ENCODE peak calls at places on chromosome 7, in nine cellular contexts. Y, X, Z, E, K, Q, R, I and F are unnamed samples.
A peak's percentile ranks its signal among the peaks of the same experiment; 100 is the strongest.

GRCh38 chr7:50502001-50502684 is 52.0 kb upstream of the FIGNL1 start:
- DNase-seq in I (no peak), Y (peak; percentile 6), E (peak; percentile 61), R (peak; percentile 52), X (peak; percentile 96), K (peak; percentile 88), Q (peak; percentile 84), Z (no peak), F (peak; percentile 16)

GRCh38 chr7:155205368-155206285 is 92.1 kb upstream of the INSIG1 start:
- DNase-seq in I (peak; percentile 73), Z (peak; percentile 89), E (peak; percentile 41), Q (peak; percentile 89), X (peak; percentile 75), K (peak; percentile 89), Y (peak; percentile 95), R (peak; percentile 87), F (peak; percentile 85)

GRCh38 chr7:51587600-51587999 is 271.0 kb upstream of the COBL start:
- DNase-seq in X (no peak), Y (no peak), I (no peak), Q (no peak), K (no peak), E (no peak), R (no peak), Z (no peak), F (no peak)

GRCh38 chr7:74023786-74024185 is 4.2 kb upstream of the ELN start:
- DNase-seq in X (no peak), Y (no peak), R (no peak), K (no peak), E (no peak), Q (no peak), I (no peak), Z (no peak), F (no peak)

GRCh38 chr7:135719688-135720087 is 8.3 kb downstream of the SLC13A4 start:
- DNase-seq in K (no peak), Q (no peak), E (no peak), X (no peak), R (no peak), Z (no peak), Y (no peak), I (no peak), F (no peak)

GRCh38 chr7:17144313-17144712 is 154.1 kb upstream of the AHR start:
- DNase-seq in E (no peak), Y (peak; percentile 24), Q (no peak), X (peak; percentile 22), I (no peak), K (no peak), R (no peak), Z (no peak), F (no peak)

GRCh38 chr7:641966-642365 is 84.5 kb upstream of the DNAAF5 start:
- DNase-seq in E (no peak), X (no peak), Q (no peak), Z (no peak), K (no peak), Y (no peak), I (no peak), R (no peak), F (no peak)

GRCh38 chr7:158028290-158028941 is 559.2 kb downstream of the PTPRN2 start:
- DNase-seq in X (no peak), R (no peak), Y (no peak), K (no peak), I (peak; percentile 29), E (no peak), Z (no peak), Q (no peak), F (no peak)

GRCh38 chr7:156666368-156667109 is 26.0 kb downstream of the RNF32 start:
- DNase-seq in Z (no peak), I (no peak), E (no peak), X (no peak), Q (no peak), Y (no peak), K (no peak), R (no peak), F (no peak)

GRCh38 chr7:26143298-26144044 is 8.5 kb upstream of the NFE2L3 start:
- DNase-seq in X (peak; percentile 79), R (no peak), I (no peak), K (no peak), Z (no peak), Q (no peak), Y (peak; percentile 48), E (no peak), F (no peak)

GRCh38 chr7:27107901-27108381 is 5.5 kb upstream of the HOXA2 start:
- DNase-seq in I (no peak), K (no peak), X (no peak), R (no peak), Z (no peak), E (no peak), Y (no peak), Q (no peak), F (no peak)

GRCh38 chr7:127150543-127150942 is 102.2 kb downstream of the GRM8 start:
- DNase-seq in Y (no peak), I (no peak), X (no peak), R (no peak), E (no peak), Q (no peak), Z (no peak), K (no peak), F (no peak)

GRCh38 chr7:23893172-23893941 is 183.3 kb downstream of the STK31 start:
- DNase-seq in Q (no peak), X (peak; percentile 64), K (no peak), E (no peak), R (no peak), Y (peak; percentile 17), I (no peak), Z (no peak), F (no peak)

GRCh38 chr7:44376429-44377133 is 51.2 kb upstream of the CAMK2B start:
- DNase-seq in Q (no peak), X (no peak), R (no peak), I (peak; percentile 17), Z (no peak), K (no peak), E (no peak), Y (no peak), F (peak; percentile 23)

GRCh38 chr7:118855290-118855689 is 630.8 kb downstream of the ANKRD7 start:
- DNase-seq in Z (no peak), E (no peak), X (no peak), Y (no peak), K (no peak), I (no peak), Q (no peak), R (no peak), F (no peak)

GRCh38 chr7:151014950-151015349 is 9.3 kb downstream of the ATG9B start:
- DNase-seq in Z (no peak), E (no peak), Q (no peak), K (no peak), Y (no peak), R (no peak), I (no peak), X (no peak), F (no peak)
- H3K4me1 ChIP-seq in Z (peaks cover 45% of the 10 kb centered on the region), E (peaks cover 9% of the 10 kb centered on the region), Q (peaks cover 8% of the 10 kb centered on the region), K (peaks cover 8% of the 10 kb centered on the region), Y (peaks cover 24% of the 10 kb centered on the region), R (peaks cover 38% of the 10 kb centered on the region), I (peaks cover 3% of the 10 kb centered on the region), X (peaks cover 26% of the 10 kb centered on the region), F (peaks cover 20% of the 10 kb centered on the region)

GRCh38 chr7:101402835-101403234 is 40.2 kb downstream of the COL26A1 start:
- DNase-seq in R (no peak), Y (no peak), I (no peak), X (no peak), Q (no peak), Z (no peak), E (no peak), K (no peak), F (no peak)
- H3K4me1 ChIP-seq in R (peaks cover 4% of the 10 kb centered on the region), Y (peaks cover 18% of the 10 kb centered on the region), I (peaks cover 12% of the 10 kb centered on the region), X (peaks cover 7% of the 10 kb centered on the region), Q (peaks cover 5% of the 10 kb centered on the region), Z (no peaks in the 10 kb centered on the region), E (peaks cover 4% of the 10 kb centered on the region), K (no peaks in the 10 kb centered on the region), F (no peaks in the 10 kb centered on the region)

DNA sequence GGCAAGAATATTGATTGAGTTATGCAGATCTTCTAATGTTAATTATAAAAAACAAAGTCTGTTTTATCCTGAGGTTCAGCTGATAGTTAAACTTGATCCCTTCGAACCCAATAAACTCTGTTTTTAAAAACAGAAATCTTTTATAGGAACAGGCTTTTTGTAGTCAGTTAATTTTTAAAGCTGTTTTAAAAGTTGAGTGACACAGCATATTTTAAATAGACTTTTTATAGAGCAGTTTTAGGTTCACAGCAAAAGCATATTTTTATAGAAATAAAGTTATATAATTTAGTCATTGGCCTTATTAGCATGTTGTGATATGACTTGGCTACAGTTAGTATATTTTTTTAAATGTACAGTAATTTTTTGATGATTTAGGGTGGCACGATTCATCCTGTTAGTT is 11.1 kb downstream of the FOXK1 start:
- DNase-seq in R (no peak), X (no peak), E (no peak), I (no peak), Q (no peak), Z (no peak), Y (no peak), K (no peak), F (no peak)
- H3K4me1 ChIP-seq in R (peaks cover 63% of the 10 kb centered on the region), X (peaks cover 57% of the 10 kb centered on the region), E (peaks cover 39% of the 10 kb centered on the region), I (no peaks in the 10 kb centered on the region), Q (peaks cover 12% of the 10 kb centered on the region), Z (peaks cover 51% of the 10 kb centered on the region), Y (peaks cover 40% of the 10 kb centered on the region), K (peaks cover 69% of the 10 kb centered on the region), F (no peaks in the 10 kb centered on the region)

GRCh38 chr7:99098317-99098823 is 45.5 kb downstream of the SMURF1 start:
- DNase-seq in E (no peak), Y (no peak), K (no peak), X (no peak), Z (no peak), I (no peak), R (no peak), Q (no peak), F (no peak)

GRCh38 chr7:99102361-99102760 is 41.5 kb downstream of the SMURF1 start:
- DNase-seq in Q (no peak), E (no peak), K (no peak), R (no peak), X (no peak), Z (no peak), I (no peak), Y (no peak), F (no peak)

GRCh38 chr7:99098824-99099498 is 44.9 kb downstream of the SMURF1 start:
- DNase-seq in R (no peak), I (no peak), Z (no peak), Y (peak; percentile 76), Q (no peak), X (peak; percentile 62), K (no peak), E (no peak), F (no peak)

GRCh38 chr7:99097730-99098129 is 46.2 kb downstream of the SMURF1 start:
- DNase-seq in I (no peak), X (no peak), Q (no peak), R (no peak), K (no peak), E (no peak), Z (no peak), Y (no peak), F (no peak)

GRCh38 chr7:99099499-99100077 is 44.3 kb downstream of the SMURF1 start:
- DNase-seq in Y (no peak), K (no peak), I (no peak), E (no peak), X (no peak), R (no peak), Q (no peak), Z (no peak), F (no peak)
- H3K4me1 ChIP-seq in Y (peaks cover 82% of the 10 kb centered on the region), K (peaks cover 26% of the 10 kb centered on the region), I (peaks cover 4% of the 10 kb centered on the region), E (peaks cover 28% of the 10 kb centered on the region), X (peaks cover 61% of the 10 kb centered on the region), R (peaks cover 26% of the 10 kb centered on the region), Q (peaks cover 5% of the 10 kb centered on the region), Z (peaks cover 9% of the 10 kb centered on the region), F (peaks cover 41% of the 10 kb centered on the region)